ENCODE peak calls at places on chromosomes 5 and 9, in five cellular contexts. One of them, this sample, is unnamed.

GRCh38 chr9:86893811-86894490 is 53.4 kb downstream of the GAS1 start:
- DNase-seq in substantia nigra: no peak
- DNase-seq in cerebellar cortex: no peak
- DNase-seq in OCI-LY7: no peak
- DNase-seq in activated gamma-delta T cell treated with anti-CD3 and anti-CD28 coated beads, Interleukin-2, amount 50 U/mL, for 16 hours: no peak
- DNase-seq in this sample: no peak

GRCh38 chr5:102312586-102312985 is 16.5 kb upstream of the SLCO4C1 start:
- DNase-seq in activated gamma-delta T cell treated with anti-CD3 and anti-CD28 coated beads, Interleukin-2, amount 50 U/mL, for 16 hours: no peak
- DNase-seq in substantia nigra: no peak
- DNase-seq in OCI-LY7: no peak
- DNase-seq in cerebellar cortex: no peak
- DNase-seq in this sample: peak; percentile 3

GRCh38 chr9:124348363-124348762 is 66.9 kb downstream of the PSMB7 start:
- DNase-seq in OCI-LY7: no peak
- DNase-seq in substantia nigra: no peak
- DNase-seq in cerebellar cortex: no peak
- DNase-seq in activated gamma-delta T cell treated with anti-CD3 and anti-CD28 coated beads, Interleukin-2, amount 50 U/mL, for 16 hours: no peak
- DNase-seq in this sample: no peak

GRCh38 chr9:77903666-77904248 is 127.9 kb downstream of the GNAQ start:
- DNase-seq in substantia nigra: no peak
- DNase-seq in activated gamma-delta T cell treated with anti-CD3 and anti-CD28 coated beads, Interleukin-2, amount 50 U/mL, for 16 hours: no peak
- DNase-seq in cerebellar cortex: no peak
- DNase-seq in OCI-LY7: no peak
- DNase-seq in this sample: no peak

GRCh38 chr9:32525506-32525905 is 490 bp downstream of the RIGI start:
- DNase-seq in cerebellar cortex: peak; percentile 25
- DNase-seq in substantia nigra: no peak
- DNase-seq in activated gamma-delta T cell treated with anti-CD3 and anti-CD28 coated beads, Interleukin-2, amount 50 U/mL, for 16 hours: no peak
- DNase-seq in OCI-LY7: no peak
- DNase-seq in this sample: no peak

GRCh38 chr5:151082274-151082902 is 1.6 kb upstream of the TNIP1 start:
- DNase-seq in cerebellar cortex: peak; percentile 54
- DNase-seq in activated gamma-delta T cell treated with anti-CD3 and anti-CD28 coated beads, Interleukin-2, amount 50 U/mL, for 16 hours: no peak
- DNase-seq in OCI-LY7: no peak
- DNase-seq in substantia nigra: no peak
- DNase-seq in this sample: peak; percentile 66

GRCh38 chr5:93621340-93621872 is 38.4 kb downstream of the NR2F1 start:
- DNase-seq in activated gamma-delta T cell treated with anti-CD3 and anti-CD28 coated beads, Interleukin-2, amount 50 U/mL, for 16 hours: no peak
- DNase-seq in cerebellar cortex: peak; percentile 94
- DNase-seq in substantia nigra: peak; percentile 76
- DNase-seq in OCI-LY7: no peak
- DNase-seq in this sample: peak; percentile 80

GRCh38 chr5:57895766-57896165 is 413.2 kb upstream of the ACTBL2 start:
- DNase-seq in OCI-LY7: no peak
- DNase-seq in activated gamma-delta T cell treated with anti-CD3 and anti-CD28 coated beads, Interleukin-2, amount 50 U/mL, for 16 hours: no peak
- DNase-seq in cerebellar cortex: no peak
- DNase-seq in substantia nigra: no peak
- DNase-seq in this sample: peak; percentile 48

GRCh38 chr5:54021413-54022155 is 288.8 kb downstream of the ARL15 start:
- DNase-seq in substantia nigra: no peak
- DNase-seq in activated gamma-delta T cell treated with anti-CD3 and anti-CD28 coated beads, Interleukin-2, amount 50 U/mL, for 16 hours: no peak
- DNase-seq in cerebellar cortex: no peak
- DNase-seq in OCI-LY7: peak; percentile 18
- DNase-seq in this sample: peak; percentile 23

GRCh38 chr5:1135696-1136525 is 24.0 kb upstream of the SLC12A7 start:
- DNase-seq in substantia nigra: no peak
- DNase-seq in activated gamma-delta T cell treated with anti-CD3 and anti-CD28 coated beads, Interleukin-2, amount 50 U/mL, for 16 hours: no peak
- DNase-seq in cerebellar cortex: no peak
- DNase-seq in OCI-LY7: no peak
- DNase-seq in this sample: no peak

GRCh38 chr5:84379749-84380148 is 4.9 kb downstream of the EDIL3 start:
- DNase-seq in substantia nigra: no peak
- DNase-seq in OCI-LY7: no peak
- DNase-seq in activated gamma-delta T cell treated with anti-CD3 and anti-CD28 coated beads, Interleukin-2, amount 50 U/mL, for 16 hours: no peak
- DNase-seq in cerebellar cortex: no peak
- DNase-seq in this sample: peak; percentile 5

This sample was measured in GM03348.